ENCODE peak calls at places on chromosomes 12 and 14, in four cellular contexts. H is GM12878, Y is GM12891, K is K562. M is an unnamed sample.

GRCh38 chr12:132506730-132507538 is 17.0 kb downstream of the FBRSL1 start:
- DNase-seq in H (no peak), Y (peak; percentile 94), K (peak; percentile 46), M (no peak)

GRCh38 chr12:3071107-3071506 is 6.1 kb upstream of the TSPAN9 start:
- DNase-seq in H (no peak), Y (no peak), K (no peak), M (no peak)

GRCh38 chr12:71782007-71782406 is 27.3 kb downstream of the RAB21 start:
- DNase-seq in H (no peak), Y (no peak), K (no peak), M (no peak)

GRCh38 chr14:87002831-87003230 is 990.2 kb downstream of the GALC start:
- DNase-seq in H (no peak), Y (no peak), K (no peak), M (no peak)

GRCh38 chr12:30013051-30013450 is 229.3 kb upstream of the TMTC1 start:
- DNase-seq in H (no peak), Y (no peak), K (no peak), M (no peak)

GRCh38 chr12:130804216-130804615 is 34.8 kb downstream of the STX2 start:
- DNase-seq in H (no peak), Y (no peak), K (no peak), M (no peak)

GRCh38 chr12:26938660-26939185 is 453 bp downstream of the FGFR1OP2 start:
- DNase-seq in H (no peak), Y (no peak), K (no peak), M (no peak)

GRCh38 chr14:68245146-68246073 is 425.8 kb downstream of the RAD51B start:
- DNase-seq in H (no peak), Y (no peak), K (peak; percentile 33), M (no peak)

GRCh38 chr12:13744566-13744965 is 236.8 kb downstream of the GRIN2B start:
- DNase-seq in H (no peak), Y (no peak), K (no peak), M (no peak)

GRCh38 chr12:94147991-94148840 is at the start of gene PLXNC1:
- DNase-seq in H (no peak), Y (peak; percentile 76), K (no peak), M (peak; percentile 74)

GRCh38 chr12:64030155-64030554 is 185.7 kb downstream of the SRGAP1 start:
- DNase-seq in H (no peak), Y (no peak), K (no peak), M (no peak)

GRCh38 chr14:52052289-52052943 is 16.4 kb downstream of the NID2 start:
- DNase-seq in H (no peak), Y (no peak), K (no peak), M (no peak)
- TF ChIP-seq SPI1 in H (no peak), Y (no peak), K (no peak), M (no peak)

DNA sequence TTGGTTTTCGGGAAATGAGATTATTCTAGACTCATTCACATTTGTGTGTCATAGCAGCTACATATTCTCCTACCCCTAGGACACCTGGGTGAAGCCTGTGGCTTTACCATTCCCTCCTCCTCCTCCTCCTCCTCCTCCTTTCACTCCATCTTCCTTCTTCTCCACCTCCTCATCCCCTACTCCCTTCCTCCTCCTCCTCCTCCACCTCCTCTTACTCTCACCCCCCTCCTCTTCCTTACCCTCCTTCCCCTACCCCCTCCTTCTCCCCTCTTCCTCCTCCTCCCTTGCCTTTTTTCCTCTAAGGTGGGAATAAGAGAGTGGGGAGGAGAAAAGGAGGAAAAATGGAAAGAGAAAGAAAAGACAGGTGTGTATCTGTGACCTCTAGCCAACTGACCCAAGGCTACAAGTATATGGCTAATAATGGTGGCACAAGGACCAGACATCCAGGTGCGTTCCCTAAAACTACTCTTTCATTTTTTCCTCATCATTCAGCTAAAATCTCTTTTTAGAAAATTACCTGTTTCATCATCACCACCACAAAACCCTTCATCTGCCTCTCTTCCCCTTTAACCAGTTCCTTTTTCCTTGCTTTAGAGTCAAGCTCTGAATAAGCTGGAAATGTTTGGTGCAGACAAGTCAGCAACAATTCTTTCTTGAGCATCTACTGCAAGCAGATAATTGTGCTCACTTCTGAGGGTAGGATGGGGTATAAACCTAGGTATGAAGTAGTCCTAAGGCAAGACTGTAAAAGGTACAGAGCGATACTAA is 149.8 kb upstream of the FOXN3 start:
- DNase-seq in H (no peak), Y (no peak), K (no peak), M (peak; percentile 25)
- TF ChIP-seq SPI1 in H (no peak), Y (no peak), K (no peak), M (peak; percentile 95)

DNA sequence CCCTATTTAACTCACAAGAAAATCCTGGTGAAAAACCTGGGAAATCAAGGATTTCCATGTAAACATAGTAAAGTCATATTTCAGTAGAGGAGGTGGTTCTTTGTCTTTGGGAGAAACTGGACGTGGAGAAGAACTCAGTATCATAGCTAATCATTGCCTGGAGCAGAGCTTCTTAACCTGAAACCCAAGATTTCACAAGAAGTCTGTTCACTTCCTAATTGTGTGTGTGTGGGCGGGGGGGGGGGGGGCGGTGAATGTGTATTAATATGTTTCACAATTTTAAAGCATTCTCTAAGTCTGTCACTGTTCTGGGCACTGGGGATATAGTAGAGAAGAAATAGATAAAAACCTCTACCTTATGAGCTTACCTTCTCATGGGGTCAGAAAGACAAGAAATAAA is 96.7 kb upstream of the PPP4R3A start:
- DNase-seq in H (no peak), Y (no peak), K (no peak), M (peak; percentile 7)
- TF ChIP-seq SPI1 in H (no peak), Y (no peak), K (no peak), M (no peak)

GRCh38 chr14:34983148-34983760 is 462 bp downstream of the SRP54 start:
- DNase-seq in H (no peak), Y (no peak), K (no peak), M (no peak)

GRCh38 chr14:34980337-34980900 is 2.4 kb upstream of the SRP54 start:
- DNase-seq in H (no peak), Y (no peak), K (no peak), M (no peak)

GRCh38 chr14:34982421-34983147 is at the start of gene SRP54:
- DNase-seq in H (peak; percentile 95), Y (peak; percentile 67), K (peak; percentile 95), M (peak; percentile 99)

GRCh38 chr14:34978444-34978843 is 4.3 kb upstream of the SRP54 start:
- DNase-seq in H (no peak), Y (no peak), K (no peak), M (no peak)

DNA sequence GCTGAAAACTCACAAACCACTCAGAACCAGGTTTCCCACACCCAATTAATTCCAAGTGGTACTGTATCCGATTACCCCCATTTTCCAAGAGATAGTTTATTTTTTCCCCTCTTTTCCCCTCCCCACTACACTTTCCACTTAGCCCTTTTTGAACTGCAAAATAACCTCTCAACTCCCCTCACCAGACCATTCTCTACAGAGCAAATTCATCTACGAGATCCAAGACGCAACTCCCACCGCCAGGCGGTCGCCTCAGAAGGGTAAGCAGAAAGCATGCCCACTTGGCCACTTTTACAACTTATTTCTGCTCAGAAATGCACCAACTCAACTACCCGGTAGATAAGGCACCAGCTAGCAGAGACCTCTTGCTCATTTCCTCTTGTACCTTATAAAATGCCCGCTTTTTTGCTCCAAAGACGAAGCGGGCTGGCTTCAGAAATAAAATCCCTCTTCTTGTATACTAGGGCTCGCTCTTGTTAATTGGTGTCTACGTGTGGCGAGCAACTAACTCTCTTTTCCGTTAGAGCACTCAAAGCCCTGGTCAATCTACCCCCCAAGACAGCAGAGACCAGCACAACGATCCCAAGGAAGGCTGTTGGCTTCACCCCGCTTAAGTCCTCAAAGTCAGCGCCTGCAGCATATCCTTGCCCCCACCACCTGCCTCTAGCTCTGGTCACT is 910 bp upstream of the SRP54 start:
- DNase-seq in H (no peak), Y (no peak), K (no peak), M (peak; percentile 39)
- TF ChIP-seq SPI1 in H (no peak), Y (no peak), K (no peak), M (no peak)